ENCODE peak calls at places on chromosomes 6 and 20, in five cellular contexts. E, P, J, A and Q are unnamed samples.

GRCh38 chr6:89941031-89941775 is 46.9 kb downstream of the GJA10 start:
- DNase-seq in P (no peak), J (no peak), E (no peak), A (no peak), Q (no peak)

GRCh38 chr6:107820571-107821261 is 3.4 kb downstream of the SCML4 start:
- DNase-seq in A (no peak), E (no peak), P (peak; percentile 37), J (no peak), Q (no peak)

GRCh38 chr6:474454-475185 is 83.1 kb downstream of the IRF4 start:
- DNase-seq in A (no peak), J (peak; percentile 17), E (peak; percentile 59), P (peak; percentile 44), Q (no peak)

GRCh38 chr6:22888147-22888831 is 318.9 kb downstream of the HDGFL1 start:
- DNase-seq in A (no peak), P (no peak), E (no peak), J (no peak), Q (peak; percentile 25)

GRCh38 chr20:54140067-54140466 is 33.7 kb downstream of the CYP24A1 start:
- DNase-seq in J (no peak), A (no peak), E (no peak), P (no peak), Q (no peak)

GRCh38 chr6:77326029-77326428 is 137.3 kb downstream of the HTR1B start:
- DNase-seq in J (no peak), E (no peak), P (no peak), A (no peak), Q (no peak)

GRCh38 chr6:6781172-6781876 is 192.8 kb downstream of the LY86 start:
- DNase-seq in A (no peak), P (no peak), J (no peak), E (no peak), Q (peak; percentile 15)

GRCh38 chr6:43180985-43181384 is 1.0 kb upstream of the CUL9 start:
- DNase-seq in E (no peak), J (no peak), A (peak; percentile 49), P (no peak), Q (no peak)

GRCh38 chr6:142167071-142167470 is 20.0 kb downstream of the VTA1 start:
- DNase-seq in P (no peak), J (no peak), E (no peak), A (no peak), Q (no peak)

GRCh38 chr6:127205031-127205430 is 61.6 kb upstream of the RNF146 start:
- DNase-seq in J (no peak), P (no peak), A (no peak), E (no peak), Q (no peak)

GRCh38 chr6:127202676-127203075 is 64.0 kb upstream of the RNF146 start:
- DNase-seq in E (no peak), A (no peak), J (no peak), P (no peak), Q (no peak)

GRCh38 chr6:127207591-127208120 is 59.0 kb upstream of the RNF146 start:
- DNase-seq in E (no peak), P (no peak), J (no peak), A (peak; percentile 10), Q (no peak)

GRCh38 chr6:127204278-127204677 is 62.4 kb upstream of the RNF146 start:
- DNase-seq in E (no peak), A (no peak), J (no peak), P (no peak), Q (no peak)

DNA sequence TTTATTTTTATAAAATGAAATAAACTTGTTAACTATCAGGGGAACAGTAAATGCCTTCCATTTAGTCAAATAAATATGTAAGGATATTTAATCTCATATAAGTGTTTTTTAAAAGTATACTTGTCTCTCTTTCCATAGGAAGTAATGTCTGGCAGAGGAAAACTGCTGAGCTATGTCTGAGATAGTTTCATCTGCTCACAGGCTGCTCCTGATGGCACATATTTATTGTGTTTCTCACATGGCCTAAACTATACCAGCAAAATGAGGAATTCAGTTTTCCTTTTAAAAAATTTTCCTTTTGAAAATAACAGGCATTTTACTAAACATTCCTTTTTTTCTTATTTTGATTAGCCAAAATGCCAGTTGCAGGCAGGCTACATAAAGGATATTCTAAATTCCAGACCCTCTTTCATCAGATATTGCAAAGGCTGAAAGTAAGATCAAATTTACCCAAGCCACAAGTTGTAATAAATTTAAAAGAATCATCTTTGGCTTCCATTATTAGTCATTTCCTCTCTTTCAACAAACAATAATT is 60.1 kb upstream of the RNF146 start:
- DNase-seq in J (no peak), P (no peak), A (no peak), E (no peak), Q (no peak)
- H3K27ac ChIP-seq in J (no peak overlapping the region), P (peak overlapping the region; percentile 70), A (no peak overlapping the region), E (no peak overlapping the region), Q (no peak overlapping the region)

GRCh38 chr6:110044093-110044492 is 66.0 kb downstream of the GPR6 start:
- DNase-seq in E (no peak), A (no peak), P (no peak), J (no peak), Q (no peak)
- TF ChIP-seq REST in E (no peak), A (no peak), P (no peak), J (no peak), Q (no peak)

DNA sequence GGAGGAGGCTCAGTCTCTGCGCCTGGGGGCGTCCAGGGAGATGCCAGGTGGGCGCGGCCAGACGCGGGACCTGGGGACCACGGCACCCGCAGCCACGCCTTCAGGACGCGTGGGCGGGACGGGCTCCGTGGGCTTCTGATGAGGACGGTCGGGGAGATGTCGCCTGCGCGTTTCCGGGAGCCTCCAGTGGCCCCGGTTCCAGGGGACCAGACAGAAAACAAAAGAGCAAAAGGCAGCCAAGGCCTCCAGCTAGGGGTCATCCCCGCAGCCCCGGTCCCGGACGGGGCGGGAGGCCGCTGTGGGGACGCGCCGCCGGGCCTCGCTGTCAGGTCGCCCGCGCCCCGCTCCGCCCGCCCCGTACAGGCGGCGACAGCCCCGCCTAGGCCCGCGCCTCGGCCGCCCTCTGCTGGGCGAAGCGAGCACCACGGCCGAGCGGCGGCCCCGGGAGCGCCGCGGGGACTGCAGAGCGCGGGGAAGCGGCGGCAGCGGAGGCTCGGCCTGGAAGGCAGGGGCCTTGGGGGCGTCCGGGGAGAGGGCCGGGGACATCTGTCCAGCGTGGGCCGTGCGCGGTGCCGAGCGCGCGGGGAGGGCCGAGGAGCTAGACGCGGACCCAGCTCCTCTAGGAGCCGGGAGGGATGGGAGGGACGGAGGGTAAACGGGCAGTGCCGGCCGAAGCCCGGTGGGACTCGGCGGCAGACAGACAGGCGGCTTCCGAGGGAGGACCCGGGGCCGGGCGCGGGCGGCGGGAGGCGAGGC is 48.7 kb downstream of the TMEM242 start:
- DNase-seq in P (peak; percentile 97), A (peak; percentile 85), E (peak; percentile 9), J (no peak), Q (peak; percentile 69)
- H3K27ac ChIP-seq in P (peak overlapping the region; percentile 39), A (no peak overlapping the region), E (no peak overlapping the region), J (peak overlapping the region; percentile 30), Q (peak overlapping the region; percentile 91)

GRCh38 chr6:144334150-144334708 is 49.1 kb downstream of the UTRN start:
- DNase-seq in P (no peak), J (no peak), E (no peak), A (no peak), Q (no peak)
- TF ChIP-seq REST in P (no peak), J (no peak), E (no peak), A (no peak), Q (no peak)

GRCh38 chr6:134447423-134447822 is 129.5 kb upstream of the SGK1 start:
- DNase-seq in P (no peak), J (no peak), E (no peak), A (no peak), Q (no peak)
- H3K27ac ChIP-seq in P (peak overlapping the region; percentile 100), J (no peak overlapping the region), E (no peak overlapping the region), A (no peak overlapping the region), Q (no peak overlapping the region)

DNA sequence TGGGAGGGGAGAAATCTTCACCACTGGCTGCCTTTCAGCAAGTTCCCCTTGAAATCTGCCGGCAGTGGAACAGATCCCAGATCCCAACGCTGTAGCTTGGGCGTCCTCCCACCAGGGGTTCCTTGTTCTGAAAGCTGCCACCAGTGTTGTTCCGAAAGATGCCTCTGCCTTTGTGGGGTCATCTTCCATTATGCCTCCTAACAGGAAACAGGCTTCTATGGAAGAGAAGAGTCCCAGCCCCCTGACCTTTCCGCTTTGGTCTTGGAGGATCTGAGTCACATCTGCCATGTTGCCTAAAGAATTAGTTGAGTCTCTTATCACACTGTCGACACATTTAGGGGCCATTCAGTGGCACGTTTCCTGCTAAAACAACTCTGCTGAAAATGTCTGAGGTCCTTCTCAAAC is 57.5 kb upstream of the NFATC2 start:
- DNase-seq in A (no peak), E (no peak), J (no peak), P (no peak), Q (no peak)
- TF ChIP-seq REST in A (no peak), E (no peak), J (no peak), P (no peak), Q (no peak)